ENCODE peak calls at places on chromosomes 7 and 10, in five cellular contexts. J, Z, Y, I and S are unnamed samples.

GRCh38 chr7:31488562-31489203 is 25.2 kb upstream of the ITPRID1 start:
- DNase-seq in Y (peak), Z (peak), I (no peak), J (peak), S (peak)

GRCh38 chr7:65301007-65301406 is 72.6 kb upstream of the ZNF92 start:
- DNase-seq in I (no peak), Z (no peak), Y (no peak), J (no peak), S (no peak)

GRCh38 chr10:97540669-97541500 is 31.7 kb upstream of the ANKRD2 start:
- DNase-seq in Y (peak), Z (no peak), I (no peak), J (no peak), S (no peak)

GRCh38 chr10:60299961-60300883 is 89.5 kb downstream of the ANK3 start:
- DNase-seq in I (no peak), Y (peak), Z (peak), J (no peak), S (peak)

GRCh38 chr7:16816820-16817219 is 12.0 kb upstream of the AGR2 start:
- DNase-seq in Z (no peak), I (no peak), J (no peak), Y (no peak), S (no peak)

GRCh38 chr7:68314208-68314607 is 1284.1 kb upstream of the AUTS2 start:
- DNase-seq in I (no peak), Z (no peak), J (no peak), Y (no peak), S (no peak)

GRCh38 chr7:134835463-134835823 is 56.0 kb downstream of the CALD1 start:
- DNase-seq in I (no peak), Z (peak), J (no peak), Y (no peak), S (no peak)

GRCh38 chr7:26085771-26086170 is 66.2 kb upstream of the NFE2L3 start:
- DNase-seq in Z (no peak), J (no peak), Y (no peak), I (no peak), S (no peak)

GRCh38 chr10:80964955-80965614 is 427.4 kb downstream of the SH2D4B start:
- DNase-seq in Z (no peak), I (no peak), Y (no peak), J (no peak), S (no peak)

GRCh38 chr10:113939212-113939860 is 84.9 kb downstream of the NHLRC2 start:
- DNase-seq in J (no peak), Z (no peak), Y (no peak), I (no peak), S (no peak)

DNA sequence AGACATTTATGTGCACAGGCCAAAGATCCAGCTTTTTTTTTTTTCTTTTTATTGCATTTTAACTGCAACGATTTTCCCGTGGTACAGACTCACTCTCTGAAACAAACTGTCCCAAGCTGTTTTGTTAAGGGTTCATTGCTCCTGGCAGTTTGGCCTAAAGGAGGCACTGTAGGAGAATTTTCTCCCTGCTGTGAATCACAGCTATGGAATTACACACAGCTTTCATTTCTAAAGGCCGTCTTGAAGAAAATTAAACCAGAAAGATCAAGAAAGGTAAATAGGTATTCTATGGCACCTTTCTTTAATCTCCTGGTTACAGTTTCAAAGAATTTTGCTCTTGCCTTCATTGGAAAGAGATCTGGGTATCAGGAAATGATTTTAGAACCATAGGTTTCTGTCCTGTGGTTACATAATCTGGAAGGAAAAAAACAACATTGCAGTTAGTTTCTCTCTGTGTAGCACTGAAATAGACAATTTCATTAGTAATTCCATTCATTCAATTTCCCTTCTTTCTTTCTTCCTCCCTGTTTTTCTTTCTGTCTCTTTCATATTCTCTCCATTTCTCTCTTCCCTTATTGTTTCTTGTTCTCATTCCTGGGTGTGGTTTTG is 51.2 kb downstream of the PDK4 start:
- DNase-seq in Y (peak), J (peak), Z (peak), I (no peak), S (peak)
- TF ChIP-seq CTCF in Y (peak), J (peak), Z (peak), I (peak), S (peak)

GRCh38 chr7:132004528-132004927 is 448.1 kb upstream of the PODXL start:
- DNase-seq in Z (peak), I (no peak), Y (peak), J (no peak), S (peak)
- TF ChIP-seq CTCF in Z (no peak), I (no peak), Y (peak), J (no peak), S (peak)

DNA sequence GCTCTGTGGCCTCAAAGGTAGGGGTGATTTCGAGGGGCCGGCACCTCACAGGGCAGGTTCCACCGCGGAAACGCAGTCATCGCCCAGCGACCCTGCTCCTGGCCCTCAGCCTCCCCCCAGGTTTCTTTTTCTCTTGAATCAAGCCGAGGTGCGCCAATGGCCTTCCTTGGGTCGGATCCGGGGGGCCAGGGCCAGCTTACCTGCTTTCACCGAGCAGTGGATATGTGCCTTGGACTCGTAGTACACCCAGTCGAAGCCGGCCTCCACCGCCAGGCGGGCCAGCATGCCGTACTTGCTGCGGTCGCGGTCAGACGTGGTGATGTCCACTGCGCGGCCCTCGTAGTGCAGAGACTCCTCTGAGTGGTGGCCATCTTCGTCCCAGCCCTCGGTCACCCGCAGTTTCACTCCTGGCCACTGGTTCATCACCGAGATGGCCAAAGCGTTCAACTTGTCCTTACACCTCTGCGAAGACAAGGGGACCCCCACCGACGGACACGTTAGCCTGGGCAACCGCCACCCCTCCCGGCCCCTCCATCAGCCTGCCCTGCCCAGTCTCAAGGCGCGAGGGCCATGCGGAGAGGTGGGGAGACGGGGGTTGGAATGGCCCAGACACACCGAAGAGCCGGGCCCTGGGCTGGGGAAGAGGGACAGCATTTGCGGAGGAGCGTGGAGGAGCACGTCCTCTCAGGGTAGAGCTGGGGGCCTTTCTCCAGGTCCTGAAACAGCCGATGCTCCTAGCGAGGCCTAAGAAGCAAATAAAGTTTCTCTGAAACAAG is 6.0 kb downstream of the SHH start:
- DNase-seq in I (no peak), Y (no peak), Z (no peak), J (no peak), S (peak)
- TF ChIP-seq CTCF in I (peak), Y (no peak), Z (no peak), J (no peak), S (no peak)

DNA sequence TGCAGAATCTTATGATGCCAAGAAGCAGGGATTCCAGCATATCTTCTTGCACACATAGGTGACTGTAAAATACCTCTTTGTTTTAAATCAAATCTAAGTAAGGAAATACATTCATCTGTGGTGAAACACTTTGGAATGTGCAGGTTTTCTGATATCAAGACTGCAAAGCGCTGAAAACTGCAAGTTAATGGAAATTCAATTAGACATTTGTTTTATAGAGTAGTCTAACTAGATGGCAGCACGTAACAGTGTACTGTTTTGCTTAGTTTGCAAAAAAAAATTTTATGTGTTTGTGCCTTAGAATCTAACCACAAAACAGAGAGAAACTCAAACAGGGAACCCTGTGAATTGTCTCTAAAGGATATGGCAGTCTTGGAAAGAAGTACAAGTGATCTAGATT is 259.2 kb downstream of the HDAC9 start:
- DNase-seq in Y (no peak), Z (peak), J (no peak), I (no peak), S (peak)
- TF ChIP-seq CTCF in Y (no peak), Z (no peak), J (no peak), I (no peak), S (peak)

DNA sequence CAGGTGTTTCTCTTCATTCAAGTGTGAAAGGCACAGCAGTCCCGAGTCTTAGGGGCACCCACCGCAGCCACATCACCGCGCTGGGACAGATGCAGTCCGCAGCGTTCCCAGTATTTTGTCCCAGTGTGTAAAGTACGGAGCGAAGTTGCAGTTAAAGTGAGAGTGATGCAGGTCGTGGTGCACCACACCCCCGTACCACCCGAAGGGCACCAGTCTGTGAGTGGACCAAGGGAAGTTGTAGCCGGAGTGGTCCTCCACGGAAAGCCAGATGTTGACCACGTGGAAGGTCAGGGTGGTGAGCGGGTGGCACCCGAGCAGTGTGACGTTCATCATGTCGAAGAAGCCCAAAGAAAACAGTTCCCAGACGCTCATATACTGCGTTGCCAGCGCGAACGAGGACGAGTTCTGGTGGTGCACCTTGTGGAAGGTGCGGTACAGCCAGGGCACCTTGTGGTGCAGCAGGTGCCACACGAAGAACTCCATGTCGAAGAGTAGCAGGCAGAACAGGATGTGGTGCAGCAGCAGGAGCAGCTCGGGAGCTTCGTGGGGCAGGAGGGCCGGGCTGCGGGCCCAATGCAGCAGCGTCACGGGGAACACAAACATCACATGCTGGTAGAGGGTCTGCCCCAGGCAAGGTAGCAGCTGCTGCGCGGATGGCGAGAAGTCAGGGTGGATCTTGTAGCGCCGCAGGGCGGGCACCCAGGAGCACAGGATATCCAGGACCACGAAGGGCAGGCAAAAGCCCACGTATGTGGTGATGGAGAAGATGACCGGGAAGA is 526 bp downstream of the CH25H start:
- DNase-seq in J (no peak), Z (peak), I (no peak), Y (peak), S (peak)
- TF ChIP-seq CTCF in J (no peak), Z (no peak), I (no peak), Y (no peak), S (peak)

GRCh38 chr7:127550247-127550646 is 35.1 kb downstream of the GCC1 start:
- DNase-seq in Y (no peak), J (no peak), Z (no peak), I (no peak), S (peak)
- TF ChIP-seq CTCF in Y (peak), J (no peak), Z (no peak), I (peak), S (peak)

DNA sequence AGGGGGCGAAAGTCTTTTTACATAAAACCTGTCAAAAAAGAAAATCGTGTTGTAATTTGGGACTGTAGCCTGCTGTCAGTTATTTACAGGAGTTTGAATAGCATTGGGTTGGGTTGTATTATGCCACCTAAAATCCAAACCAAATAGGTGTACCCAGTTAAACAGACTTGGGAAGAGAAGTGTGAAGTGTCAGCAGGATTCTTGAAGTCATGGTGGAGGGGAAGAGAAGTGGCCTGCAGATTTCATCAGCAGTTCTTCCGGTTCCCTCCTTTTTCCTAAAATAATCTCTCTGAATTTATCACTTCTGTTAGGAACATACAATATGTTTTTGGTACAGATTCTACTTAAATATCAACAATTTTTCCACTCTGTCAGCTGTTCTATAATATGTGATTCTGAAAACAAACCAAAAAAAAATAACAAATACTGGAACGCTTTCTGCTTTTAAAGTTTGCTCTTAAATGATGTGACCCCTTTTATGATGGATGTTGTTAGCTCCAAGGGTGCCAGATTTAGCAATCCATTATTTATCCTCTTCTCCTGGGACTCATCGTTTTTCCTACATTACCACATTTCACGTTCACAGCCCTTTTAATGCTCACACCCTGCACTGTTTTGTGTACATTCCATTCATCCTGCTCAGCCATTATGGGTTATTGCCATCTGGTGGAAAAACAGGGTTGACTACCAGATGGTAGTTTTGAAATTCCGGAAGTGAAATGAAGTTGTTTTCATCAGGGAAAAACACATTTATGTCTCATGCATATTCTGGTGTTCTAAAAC is 18.7 kb upstream of the ARHGAP12 start:
- DNase-seq in I (no peak), Y (peak), J (peak), Z (peak), S (peak)
- TF ChIP-seq CTCF in I (peak), Y (peak), J (peak), Z (peak), S (peak)

GRCh38 chr10:79473511-79474095 is 28.2 kb upstream of the ZCCHC24 start:
- DNase-seq in Y (no peak), Z (no peak), J (no peak), I (no peak), S (no peak)

GRCh38 chr10:79472449-79472848 is 27.0 kb upstream of the ZCCHC24 start:
- DNase-seq in J (no peak), I (no peak), Y (no peak), Z (no peak), S (no peak)

GRCh38 chr10:79475119-79475653 is 29.8 kb upstream of the ZCCHC24 start:
- DNase-seq in I (no peak), J (no peak), Z (no peak), Y (no peak), S (no peak)

GRCh38 chr10:79471776-79472175 is 26.4 kb upstream of the ZCCHC24 start:
- DNase-seq in Y (no peak), I (no peak), Z (no peak), J (no peak), S (no peak)

DNA sequence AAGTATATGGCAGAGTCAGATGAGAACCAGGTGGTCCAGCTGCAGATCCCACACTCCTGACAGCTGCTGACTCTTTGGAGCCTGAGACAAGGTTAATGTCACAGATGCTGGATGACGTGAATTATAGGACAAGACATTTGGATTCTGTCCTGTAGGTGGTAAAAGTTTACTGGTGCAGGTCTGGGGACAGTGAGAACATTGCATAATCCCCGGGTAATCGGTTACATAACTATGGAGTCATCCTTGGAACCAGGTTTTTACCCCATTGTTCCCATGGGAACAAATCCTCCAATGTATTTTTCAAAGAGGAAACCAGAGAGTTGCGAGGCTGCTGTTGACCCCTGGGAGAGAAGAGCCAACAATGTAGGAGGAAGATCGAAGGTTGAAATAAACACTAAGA is 27.5 kb upstream of the ZCCHC24 start:
- DNase-seq in I (no peak), Z (peak), Y (peak), J (no peak), S (no peak)
- TF ChIP-seq CTCF in I (no peak), Z (no peak), Y (no peak), J (no peak), S (no peak)

GRCh38 chr10:117666131-117666530 is 123.6 kb downstream of the EMX2 start:
- DNase-seq in I (no peak), Y (no peak), Z (no peak), J (no peak), S (no peak)
- TF ChIP-seq CTCF in I (no peak), Y (no peak), Z (no peak), J (no peak), S (no peak)

GRCh38 chr10:123434435-123435039 is 231.6 kb upstream of the GPR26 start:
- DNase-seq in Y (no peak), J (no peak), I (no peak), Z (no peak), S (no peak)

GRCh38 chr10:123433539-123433938 is 232.6 kb upstream of the GPR26 start:
- DNase-seq in Z (no peak), I (no peak), Y (no peak), J (no peak), S (no peak)

GRCh38 chr10:123428302-123428701 is 237.9 kb upstream of the GPR26 start:
- DNase-seq in I (no peak), Z (no peak), J (no peak), Y (no peak), S (no peak)

GRCh38 chr10:123427386-123427785 is 238.8 kb upstream of the GPR26 start:
- DNase-seq in I (no peak), Y (no peak), J (peak), Z (no peak), S (no peak)

DNA sequence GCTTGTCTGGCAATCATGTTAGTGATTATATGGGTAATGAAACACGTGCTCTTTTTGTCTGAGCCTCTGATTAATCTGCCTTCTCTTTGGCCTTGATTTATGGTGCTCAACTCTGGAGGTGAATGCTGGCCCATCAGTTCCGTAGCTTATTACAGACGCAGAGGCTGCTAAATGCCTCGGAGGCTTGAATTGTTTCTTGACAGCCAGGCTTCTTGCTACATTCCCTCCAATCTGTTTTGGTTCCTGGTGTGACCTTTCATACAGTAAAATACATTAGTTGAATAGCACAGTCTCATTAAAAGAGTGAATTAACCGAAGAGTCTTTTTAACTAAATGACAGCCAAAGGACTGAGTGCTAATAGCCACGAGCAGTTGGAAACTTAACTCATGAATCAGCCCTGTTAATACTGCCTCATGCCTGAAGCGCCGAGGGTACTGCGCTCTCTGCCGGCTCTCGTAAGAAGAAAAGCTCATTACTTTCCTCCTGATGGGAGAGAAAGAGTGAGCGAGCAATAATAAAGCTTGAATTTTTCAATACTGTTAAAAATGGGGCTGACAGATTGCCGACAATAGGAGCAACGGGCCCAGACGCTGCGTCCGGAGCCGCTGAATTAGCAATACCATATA is 236.4 kb upstream of the GPR26 start:
- DNase-seq in I (no peak), Y (no peak), J (no peak), Z (no peak), S (no peak)
- TF ChIP-seq CTCF in I (no peak), Y (no peak), J (no peak), Z (no peak), S (no peak)